ENCODE peak calls at places on chromosomes 1 and 21, in ten cellular contexts. Y is sigmoid colon, W is GM23248, D is fibroblast of lung, B is spleen, N is heart right ventricle, V is lower lobe of right lung, I is dorsolateral prefrontal cortex, H is right lobe of liver, C is H9. U is an unnamed sample.

GRCh38 chr1:82565546-82565945 is 764.8 kb downstream of the ADGRL2 start:
- DNase-seq in D (peak), V (no peak), W (peak), C (no peak), N (no peak), Y (no peak), I (no peak), H (no peak), B (no peak), U (no peak)

GRCh38 chr1:7495894-7496293 is 275.2 kb upstream of the VAMP3 start:
- DNase-seq in B (no peak), W (no peak), C (no peak), H (no peak), N (no peak), Y (no peak), D (no peak), V (no peak), I (no peak), U (no peak)

GRCh38 chr1:172513480-172513879 is 19.5 kb upstream of the SUCO start:
- DNase-seq in D (no peak), H (no peak), I (no peak), B (no peak), W (peak), C (no peak), Y (no peak), V (no peak), N (no peak), U (no peak)

GRCh38 chr1:116666747-116667576 is 571 bp downstream of the IGSF3 start:
- DNase-seq in V (no peak), N (no peak), D (no peak), H (no peak), W (peak), B (no peak), I (no peak), C (no peak), Y (no peak), U (peak)

GRCh38 chr21:34029724-34030528 is 43.5 kb upstream of the MRPS6 start:
- DNase-seq in W (peak), V (no peak), D (peak), H (peak), Y (no peak), B (no peak), I (peak), N (peak), C (peak), U (peak)

GRCh38 chr1:78171736-78172590 is 126.2 kb downstream of the GIPC2 start:
- DNase-seq in I (no peak), H (no peak), N (no peak), B (no peak), W (peak), D (peak), Y (no peak), C (no peak), V (no peak), U (no peak)

GRCh38 chr1:39090757-39091156 is 64.6 kb downstream of the NDUFS5 start:
- DNase-seq in H (no peak), V (no peak), Y (no peak), N (no peak), B (no peak), I (no peak), D (no peak), C (no peak), W (no peak), U (no peak)

GRCh38 chr1:94641990-94642389 is 100.4 kb upstream of the F3 start:
- DNase-seq in W (no peak), D (no peak), Y (no peak), C (no peak), N (no peak), V (no peak), B (no peak), I (no peak), H (no peak), U (no peak)

GRCh38 chr1:119000371-119001180 is 12.4 kb upstream of the TBX15 start:
- DNase-seq in W (peak), Y (peak), I (no peak), V (no peak), B (peak), C (peak), D (no peak), H (no peak), N (no peak), U (peak)

GRCh38 chr1:182143825-182144661 is 82.5 kb upstream of the ZNF648 start:
- DNase-seq in V (peak), B (peak), D (peak), N (peak), Y (peak), I (no peak), C (no peak), H (peak), W (peak), U (no peak)

GRCh38 chr1:108012553-108012952 is 47.6 kb upstream of the VAV3 start:
- DNase-seq in W (no peak), H (no peak), I (no peak), C (no peak), Y (no peak), N (no peak), V (no peak), D (no peak), B (no peak), U (no peak)

GRCh38 chr1:101112051-101112770 is 86.6 kb upstream of the DPH5 start:
- DNase-seq in V (peak), W (no peak), N (peak), C (no peak), Y (peak), B (peak), I (no peak), D (no peak), H (no peak), U (no peak)

GRCh38 chr1:115545791-115546733 is 95.7 kb upstream of the VANGL1 start:
- DNase-seq in N (peak), W (peak), C (peak), H (peak), Y (no peak), V (no peak), I (peak), D (peak), B (no peak), U (peak)

GRCh38 chr1:17594026-17594425 is 54.5 kb downstream of the ARHGEF10L start:
- DNase-seq in N (no peak), Y (no peak), C (no peak), B (no peak), D (peak), H (peak), W (peak), I (no peak), V (no peak), U (no peak)
- H3K27ac ChIP-seq in N (peak), Y (no peak), C (no peak), B (no peak), D (no peak), H (peak), W (no peak), I (no peak), V (no peak), U (peak)

DNA sequence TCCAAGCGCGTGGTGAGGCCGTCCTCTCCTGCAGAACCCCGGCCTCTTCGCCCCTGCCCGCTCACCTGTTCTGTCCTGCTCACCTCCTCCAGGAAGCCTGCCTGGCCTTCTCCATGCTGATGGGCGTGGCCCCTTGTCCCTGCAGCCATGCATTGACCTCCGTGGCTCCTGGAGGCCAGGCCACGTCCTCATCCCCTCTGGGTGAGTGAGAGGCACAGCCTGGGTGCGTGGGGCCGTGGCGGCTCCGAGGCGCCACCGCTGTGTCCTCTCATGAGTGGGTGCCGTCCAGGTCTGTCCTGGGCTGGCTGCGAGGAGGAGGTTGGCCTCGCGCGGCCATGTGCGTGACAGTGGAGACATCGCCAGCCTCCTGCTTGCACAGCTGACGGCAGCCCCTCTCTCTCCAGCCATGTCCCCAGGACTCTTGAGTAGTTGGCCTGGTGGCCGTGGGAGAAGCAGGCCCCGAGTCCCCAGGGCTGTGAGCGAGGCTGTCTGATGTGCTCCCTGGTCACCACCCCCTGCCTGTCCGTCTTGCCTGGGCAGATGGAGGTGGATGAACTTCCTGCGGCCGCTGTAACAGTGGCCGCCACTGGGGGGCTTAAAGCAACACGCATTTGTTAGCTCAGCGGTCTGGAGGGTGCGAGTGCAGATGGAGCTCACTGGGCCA is 58.1 kb downstream of the PRKCZ start:
- DNase-seq in H (no peak), V (peak), B (no peak), Y (no peak), C (peak), I (peak), W (peak), N (no peak), D (peak), U (peak)
- H3K27ac ChIP-seq in H (no peak), V (no peak), B (no peak), Y (no peak), C (no peak), I (no peak), W (no peak), N (no peak), D (no peak), U (no peak)

GRCh38 chr1:92708368-92708950 is 76.4 kb downstream of the EVI5 start:
- DNase-seq in C (no peak), N (no peak), B (no peak), Y (no peak), H (no peak), V (no peak), I (no peak), D (peak), W (no peak), U (no peak)
- H3K27ac ChIP-seq in C (no peak), N (no peak), B (no peak), Y (no peak), H (no peak), V (no peak), I (no peak), D (no peak), W (no peak), U (no peak)

DNA sequence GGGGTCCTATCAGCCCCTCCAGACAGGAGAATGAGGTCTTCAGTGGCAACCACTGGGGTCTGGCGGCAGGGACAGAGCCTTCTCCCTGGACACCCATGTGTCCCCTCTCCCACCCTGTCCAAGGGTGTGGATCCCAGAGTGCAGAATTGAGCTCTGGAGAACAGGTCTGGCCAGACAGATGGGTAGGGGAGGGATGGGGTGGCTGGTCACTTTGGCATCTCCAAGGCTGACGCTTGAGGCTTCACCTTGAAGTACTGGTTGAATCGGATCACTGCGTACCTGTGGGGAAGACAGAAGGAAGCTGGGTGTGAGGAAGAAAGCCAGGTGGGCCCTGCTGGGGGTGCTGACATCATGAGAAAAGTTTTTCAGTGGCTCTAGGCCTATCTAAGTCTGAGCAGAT is 19.9 kb downstream of the ETNK2 start:
- DNase-seq in W (no peak), D (no peak), Y (no peak), B (no peak), I (no peak), N (no peak), V (no peak), H (no peak), C (no peak), U (no peak)
- H3K27ac ChIP-seq in W (no peak), D (no peak), Y (no peak), B (no peak), I (no peak), N (no peak), V (no peak), H (peak), C (no peak), U (no peak)

DNA sequence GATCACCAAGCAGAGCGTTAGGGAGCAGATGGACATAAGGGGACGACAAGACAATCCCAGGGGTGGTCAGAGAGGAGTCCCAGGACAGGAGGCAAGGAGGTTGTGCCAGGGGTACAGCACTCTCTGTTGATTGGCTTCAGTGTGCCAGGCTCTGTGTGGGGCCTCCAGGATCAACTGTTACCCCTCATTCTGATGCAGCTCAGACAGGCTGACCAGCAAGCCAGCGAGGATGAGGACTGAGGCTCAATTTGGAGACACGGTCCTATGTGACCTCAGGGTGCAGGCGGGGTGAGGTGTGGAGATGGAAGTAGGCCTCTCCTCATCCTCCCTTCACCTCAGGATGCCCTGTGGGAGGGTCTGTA is 4.0 kb downstream of the HYI start:
- DNase-seq in C (peak), V (no peak), I (no peak), N (no peak), B (no peak), D (no peak), Y (no peak), W (no peak), H (no peak), U (no peak)
- H3K27ac ChIP-seq in C (no peak), V (no peak), I (no peak), N (no peak), B (no peak), D (no peak), Y (no peak), W (no peak), H (no peak), U (no peak)

U was measured in GM23338.